ENCODE peak calls at places on chromosome 9, in eight cellular contexts. H is HCT116, W is K562, M is BJ, E is Peyer's patch, U is neural progenitor cell, C is hepatocyte, S is brain microvascular endothelial cell. K is an unnamed sample. For H3K27me3, the result is how much of the 10 kb centered on the place peaks cover.

GRCh38 chr9:84061613-84062205 is 81.1 kb downstream of the RMI1 start:
- DNase-seq in H (no peak), W (no peak), M (no peak), E (no peak), U (no peak), C (no peak), S (no peak), K (no peak)

GRCh38 chr9:137117269-137117731 is 2.8 kb upstream of the DPP7 start:
- DNase-seq in H (no peak), W (no peak), M (no peak), E (no peak), U (no peak), C (no peak), S (no peak), K (no peak)

GRCh38 chr9:129125478-129125877 is 14.3 kb downstream of the PTPA start:
- DNase-seq in H (peak), W (no peak), M (no peak), E (no peak), U (no peak), C (no peak), S (peak), K (no peak)

GRCh38 chr9:29966247-29966646 is 2393.0 kb upstream of the C9orf72 start:
- DNase-seq in H (no peak), W (no peak), M (no peak), E (no peak), U (no peak), C (peak), S (peak), K (no peak)

GRCh38 chr9:128406848-128407391 is 13.7 kb upstream of the CERCAM start:
- DNase-seq in H (no peak), W (no peak), M (no peak), E (no peak), U (peak), C (no peak), S (peak), K (no peak)

GRCh38 chr9:128412120-128412790 is 8.4 kb upstream of the CERCAM start:
- DNase-seq in H (no peak), W (peak), M (no peak), E (peak), U (peak), C (peak), S (peak), K (peak)

GRCh38 chr9:23073136-23073535 is 626.5 kb downstream of the DMRTA1 start:
- DNase-seq in H (no peak), W (no peak), M (no peak), E (no peak), U (no peak), C (no peak), S (no peak), K (no peak)

GRCh38 chr9:34271618-34272017 is 57.5 kb downstream of the KIF24 start:
- DNase-seq in H (no peak), W (no peak), M (no peak), E (no peak), U (no peak), C (no peak), S (no peak), K (no peak)

DNA sequence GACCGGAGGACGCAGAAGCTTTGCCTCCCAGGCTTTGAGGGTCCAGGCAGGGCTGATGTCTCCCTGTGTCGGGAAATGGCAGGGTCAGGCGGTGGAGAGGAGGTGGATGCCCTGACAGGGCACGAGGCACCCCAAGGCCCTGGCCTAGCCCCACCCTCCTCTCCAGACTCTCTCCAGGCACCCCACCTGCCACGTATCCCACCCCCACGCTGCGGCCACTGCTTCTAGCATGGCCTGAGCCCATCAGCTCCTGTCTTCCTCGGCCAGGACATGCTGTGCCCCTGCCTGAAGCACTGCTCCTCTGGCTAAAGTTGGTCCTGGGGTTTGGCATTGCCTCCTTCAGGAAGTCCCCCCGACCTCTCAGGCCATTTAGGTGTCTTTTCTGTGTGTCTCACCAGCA is 64.2 kb upstream of the RXRA start:
- DNase-seq in H (no peak), W (no peak), M (no peak), E (no peak), U (no peak), C (no peak), S (no peak), K (no peak)
- H3K27me3 ChIP-seq in H (under half), W (half or more), M (under half), E (under half), U (under half), C (under half), S (under half), K (under half)

DNA sequence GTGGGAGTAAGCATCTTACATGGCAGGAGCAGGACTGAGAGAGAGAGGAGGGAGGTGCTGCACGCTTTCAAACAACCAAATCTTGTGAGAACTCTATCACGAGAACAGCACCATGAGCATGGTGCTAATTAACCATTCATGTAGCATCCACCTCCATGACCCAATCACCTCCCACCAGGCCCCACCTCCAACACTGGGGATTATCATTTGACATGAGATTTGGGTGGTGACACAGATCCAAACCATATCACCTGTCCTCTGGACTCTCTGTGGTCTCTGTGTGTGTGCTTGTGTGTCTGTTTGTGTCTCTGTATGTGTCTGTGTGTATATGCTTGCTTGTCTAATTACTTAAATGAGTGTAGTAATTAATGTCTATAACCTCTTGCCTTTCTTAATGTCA is 31.1 kb downstream of the SEC61B start:
- DNase-seq in H (no peak), W (no peak), M (no peak), E (no peak), U (no peak), C (no peak), S (no peak), K (no peak)
- H3K4me3 ChIP-seq in H (no peak), W (no peak), M (no peak), E (no peak), U (no peak), C (no peak), S (no peak), K (no peak)

GRCh38 chr9:113151696-113152630 is 1.2 kb downstream of the SLC31A2 start:
- DNase-seq in H (no peak), W (no peak), M (no peak), E (peak), U (no peak), C (no peak), S (no peak), K (no peak)

GRCh38 chr9:113153599-113153998 is 2.8 kb downstream of the SLC31A2 start:
- DNase-seq in H (no peak), W (no peak), M (no peak), E (no peak), U (no peak), C (no peak), S (no peak), K (no peak)

GRCh38 chr9:113150670-113151591 is at the start of gene SLC31A2:
- DNase-seq in H (peak), W (peak), M (no peak), E (peak), U (peak), C (peak), S (peak), K (peak)

GRCh38 chr9:113154471-113154870 is 3.7 kb downstream of the SLC31A2 start:
- DNase-seq in H (no peak), W (no peak), M (no peak), E (no peak), U (no peak), C (no peak), S (peak), K (no peak)

GRCh38 chr9:113152699-113153098 is 1.9 kb downstream of the SLC31A2 start:
- DNase-seq in H (no peak), W (no peak), M (no peak), E (no peak), U (no peak), C (no peak), S (no peak), K (no peak)
- TF ChIP-seq CTCF in H (no peak), W (no peak), M (no peak), E (no peak), U (no peak), C (no peak), S (no peak), K (no peak)

DNA sequence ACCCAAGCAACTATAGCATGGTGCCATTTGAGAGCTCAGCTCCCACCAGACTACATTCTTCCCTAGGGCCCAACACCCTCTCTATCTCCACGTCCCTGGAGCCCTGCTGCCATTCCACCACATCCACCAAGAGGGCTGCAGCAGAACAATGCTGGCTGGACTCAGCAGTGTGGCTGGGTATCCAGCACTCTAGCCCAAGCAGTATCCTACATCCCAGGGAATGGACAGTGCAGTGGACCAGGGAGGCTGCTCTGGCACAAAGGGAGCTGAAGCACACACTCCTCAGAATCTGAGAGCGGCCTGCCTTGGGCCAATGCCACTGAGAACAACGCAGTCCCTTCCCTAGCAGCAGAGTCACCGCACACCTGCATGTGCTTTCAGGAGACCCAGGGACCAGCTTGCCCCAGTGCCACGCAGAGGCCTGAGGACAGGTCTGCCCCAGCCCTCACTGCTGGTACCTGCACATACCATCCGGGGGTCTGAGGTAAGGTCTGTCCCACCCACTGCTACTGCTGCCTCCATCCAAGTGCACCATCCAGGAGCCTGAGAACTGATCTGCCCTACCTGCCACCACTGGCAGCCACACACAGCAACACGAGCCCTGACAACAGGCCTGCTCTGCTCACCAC is 95.9 kb downstream of the ZDHHC21 start:
- DNase-seq in H (no peak), W (no peak), M (no peak), E (no peak), U (no peak), C (no peak), S (no peak), K (no peak)
- H3K27me3 ChIP-seq in H (under half), W (under half), M (under half), E (under half), U (under half), C (under half), S (under half), K (under half)

GRCh38 chr9:37011530-37011929 is 22.5 kb downstream of the PAX5 start:
- DNase-seq in H (no peak), W (no peak), M (no peak), E (no peak), U (no peak), C (no peak), S (no peak), K (no peak)
- H3K4me3 ChIP-seq in H (no peak), W (no peak), M (no peak), E (no peak), U (no peak), C (no peak), S (no peak), K (no peak)

DNA sequence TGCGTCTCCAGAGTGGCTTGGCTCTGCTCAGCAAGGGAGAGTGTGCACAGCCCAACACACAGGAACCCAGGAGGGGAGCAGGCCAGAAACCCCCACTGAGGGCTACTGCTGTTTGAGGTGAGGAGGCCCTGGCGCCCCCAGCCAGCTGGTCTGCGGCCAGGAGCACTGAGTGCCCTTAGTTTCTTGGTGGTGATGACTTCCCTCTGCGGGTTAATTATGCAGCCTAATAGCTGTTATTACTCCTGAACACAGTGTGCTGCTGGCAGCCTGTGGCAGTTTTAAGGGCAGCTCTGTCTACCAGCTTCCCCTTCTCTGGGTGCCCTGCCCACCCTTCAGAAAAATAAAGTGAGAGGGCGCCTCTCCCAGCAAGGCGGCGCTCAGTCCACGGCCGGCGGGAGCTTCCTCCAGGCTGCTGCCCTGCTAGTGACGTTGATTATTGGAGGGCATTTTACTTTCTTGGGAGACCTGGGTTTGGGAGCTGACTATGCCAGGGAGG is 19.2 kb downstream of the GADD45G start:
- DNase-seq in H (no peak), W (no peak), M (no peak), E (no peak), U (no peak), C (no peak), S (no peak), K (no peak)
- TF ChIP-seq CTCF in H (no peak), W (no peak), M (no peak), E (no peak), U (no peak), C (no peak), S (no peak), K (no peak)

GRCh38 chr9:20771721-20772120 is 87.7 kb downstream of the FOCAD start:
- DNase-seq in H (no peak), W (no peak), M (no peak), E (no peak), U (no peak), C (no peak), S (no peak), K (no peak)
- H3K27me3 ChIP-seq in H (under half), W (under half), M (under half), E (under half), U (under half), C (under half), S (under half), K (under half)

GRCh38 chr9:120490888-120491595 is 88.9 kb downstream of the CDK5RAP2 start:
- DNase-seq in H (no peak), W (no peak), M (no peak), E (no peak), U (no peak), C (no peak), S (no peak), K (no peak)
- H3K4me3 ChIP-seq in H (no peak), W (no peak), M (no peak), E (no peak), U (no peak), C (peak), S (no peak), K (no peak)

DNA sequence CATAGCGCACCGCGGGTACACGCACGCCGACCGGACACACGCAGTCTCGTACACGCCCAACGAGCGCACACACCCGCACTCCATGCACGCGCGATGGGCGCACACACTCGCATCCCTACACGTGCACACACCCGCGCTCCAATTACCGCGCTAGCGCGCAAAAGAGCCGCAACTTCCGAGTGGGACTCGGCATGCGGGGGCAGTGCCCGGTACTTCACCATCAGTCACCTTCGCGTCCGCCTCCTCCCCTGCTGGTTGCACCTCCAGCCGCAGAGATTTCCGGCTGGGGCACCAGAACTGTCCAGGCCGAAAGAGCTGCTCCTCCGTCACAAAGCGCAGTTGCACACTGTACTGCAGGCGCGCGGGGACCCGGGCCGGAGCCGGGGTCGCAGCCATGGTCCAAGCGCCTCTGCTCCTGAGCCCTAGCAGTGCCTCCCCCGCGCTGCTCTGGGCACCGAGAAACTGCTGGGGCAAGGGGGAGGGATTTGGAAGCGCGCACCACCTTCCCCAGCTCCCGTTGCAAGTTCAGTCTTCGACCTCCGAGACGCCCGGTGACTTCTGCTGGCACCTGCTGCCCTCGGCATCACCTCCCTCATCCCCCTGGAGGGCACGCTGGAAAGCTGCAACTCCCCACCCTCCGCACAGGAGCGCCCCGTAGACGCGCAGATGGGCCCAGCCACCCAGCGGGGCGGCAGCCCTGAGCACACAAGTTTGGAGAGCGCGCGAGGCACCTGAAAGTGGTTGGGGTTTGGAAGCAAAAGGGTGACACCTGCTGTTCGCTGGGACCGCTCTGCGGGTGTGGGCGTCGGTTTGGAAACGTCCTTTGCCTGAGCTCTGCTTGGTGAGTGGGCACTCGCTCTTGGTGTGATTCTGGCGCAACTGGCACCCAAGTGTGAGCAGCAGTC is 337.4 kb upstream of the PUM3 start:
- DNase-seq in H (no peak), W (peak), M (no peak), E (no peak), U (peak), C (peak), S (no peak), K (peak)
- TF ChIP-seq CTCF in H (peak), W (peak), M (peak), E (no peak), U (peak), C (peak), S (peak), K (peak)

GRCh38 chr9:100206899-100207298 is 107.9 kb downstream of the INVS start:
- DNase-seq in H (no peak), W (no peak), M (no peak), E (no peak), U (no peak), C (no peak), S (no peak), K (no peak)

GRCh38 chr9:100204796-100205195 is 105.8 kb downstream of the INVS start:
- DNase-seq in H (no peak), W (no peak), M (no peak), E (no peak), U (no peak), C (no peak), S (no peak), K (no peak)

GRCh38 chr9:100213730-100214477 is 114.9 kb downstream of the INVS start:
- DNase-seq in H (no peak), W (no peak), M (peak), E (no peak), U (no peak), C (no peak), S (peak), K (no peak)

GRCh38 chr9:100211471-100211870 is 112.4 kb downstream of the INVS start:
- DNase-seq in H (no peak), W (no peak), M (no peak), E (no peak), U (no peak), C (no peak), S (no peak), K (no peak)

GRCh38 chr9:100208673-100209072 is 109.6 kb downstream of the INVS start:
- DNase-seq in H (no peak), W (no peak), M (no peak), E (no peak), U (no peak), C (no peak), S (no peak), K (no peak)
- H3K27me3 ChIP-seq in H (under half), W (under half), M (under half), E (under half), U (under half), C (under half), S (under half), K (under half)

K was measured in Caco-2.